ENCODE peak calls at places on chromosomes 7 and 10, in nine cellular contexts. Z is cardiac septum; S is stimulated activated CD4-positive, alpha-beta T cell treated with anti-CD3 and anti-CD28 coated beads, Interleukin-15, amount 100 ng/mL, for 24 hours; R is activated CD4-positive, alpha-beta T cell treated with anti-CD3 and anti-CD28 coated beads for 24 hours; C is transverse colon; U is fibroblast of pulmonary artery; L is erythroblast; F is cardiac fibroblast; W is adrenal gland. I is an unnamed sample.

GRCh38 chr10:83153714-83154113 is 985.6 kb upstream of the GHITM start:
- DNase-seq in S (no peak), Z (no peak), F (no peak), L (no peak), U (no peak), W (no peak), C (no peak), R (no peak), I (peak; percentile 4)

GRCh38 chr10:120181154-120181553 is 275.9 kb upstream of the PLPP4 start:
- DNase-seq in U (no peak), L (no peak), R (no peak), W (no peak), C (no peak), S (no peak), F (no peak), Z (no peak), I (no peak)

GRCh38 chr10:13310518-13311176 is 10.8 kb upstream of the PHYH start:
- DNase-seq in R (no peak), F (no peak), L (no peak), Z (no peak), S (no peak), U (no peak), C (no peak), W (no peak), I (no peak)

GRCh38 chr7:134690016-134690415 is 43.4 kb downstream of the BPGM start:
- DNase-seq in Z (no peak), W (no peak), U (peak; percentile 75), C (no peak), L (peak; percentile 12), S (no peak), R (no peak), F (peak; percentile 85), I (no peak)

GRCh38 chr7:87564290-87564963 is 36.3 kb downstream of the ABCB1 start:
- DNase-seq in S (peak; percentile 23), W (peak; percentile 30), C (peak; percentile 55), L (peak; percentile 42), F (no peak), U (no peak), R (no peak), Z (no peak), I (peak; percentile 55)

GRCh38 chr7:88835147-88835728 is 39.7 kb upstream of the TEX47 start:
- DNase-seq in F (peak; percentile 10), S (no peak), C (no peak), W (no peak), L (peak; percentile 43), R (no peak), Z (no peak), U (peak; percentile 23), I (peak; percentile 43)

GRCh38 chr7:23467731-23468720 is 2.3 kb downstream of the IGF2BP3 start:
- DNase-seq in L (peak; percentile 75), C (peak; percentile 8), U (peak; percentile 70), W (no peak), S (peak; percentile 35), R (no peak), Z (no peak), F (peak; percentile 74), I (no peak)

GRCh38 chr10:29692121-29692539 is 57.4 kb upstream of the SVIL start:
- DNase-seq in R (no peak), W (no peak), Z (no peak), U (peak; percentile 27), L (no peak), S (no peak), C (no peak), F (no peak), I (no peak)

GRCh38 chr7:74454059-74454947 is 597 bp downstream of the GTF2IRD1 start:
- DNase-seq in C (no peak), L (no peak), U (no peak), F (no peak), R (no peak), W (no peak), Z (no peak), S (peak; percentile 36), I (peak; percentile 64)

GRCh38 chr10:93074597-93075368 is 1.1 kb downstream of the CYP26A1 start:
- DNase-seq in F (no peak), L (no peak), W (no peak), U (no peak), R (no peak), Z (peak; percentile 47), C (no peak), S (no peak), I (no peak)

GRCh38 chr10:21174670-21175495 is 277.8 kb upstream of the NEBL start:
- DNase-seq in U (no peak), R (no peak), L (peak; percentile 16), C (no peak), Z (no peak), W (no peak), S (no peak), F (no peak), I (no peak)

GRCh38 chr10:129951251-129951808 is 12.7 kb downstream of the EBF3 start:
- DNase-seq in W (no peak), S (no peak), F (peak; percentile 80), L (no peak), U (peak; percentile 24), C (no peak), R (no peak), Z (peak; percentile 67), I (no peak)

GRCh38 chr7:111855842-111856227 is 293.5 kb upstream of the IMMP2L start:
- DNase-seq in W (no peak), F (peak; percentile 63), S (no peak), L (no peak), Z (no peak), U (peak; percentile 65), C (no peak), R (no peak), I (peak; percentile 57)

GRCh38 chr10:119871881-119872609 is 598 bp downstream of the MCMBP start:
- DNase-seq in Z (peak; percentile 84), L (peak; percentile 55), S (peak; percentile 68), R (peak; percentile 34), W (peak; percentile 43), F (peak; percentile 65), C (peak; percentile 70), U (peak; percentile 73), I (peak; percentile 64)

GRCh38 chr7:115009736-115010435 is 88.0 kb downstream of the MDFIC start:
- DNase-seq in U (peak; percentile 63), Z (no peak), C (peak; percentile 19), L (no peak), W (peak; percentile 32), S (no peak), R (no peak), F (peak; percentile 90), I (no peak)

GRCh38 chr10:54703086-54703485 is 97.9 kb downstream of the PCDH15 start:
- DNase-seq in R (no peak), L (no peak), C (no peak), S (no peak), W (no peak), Z (no peak), F (no peak), U (peak; percentile 3), I (no peak)

GRCh38 chr7:18873674-18874341 is 243.6 kb downstream of the TWIST1 start:
- DNase-seq in U (peak; percentile 37), C (no peak), W (no peak), Z (no peak), F (peak; percentile 48), L (no peak), S (no peak), R (no peak), I (no peak)

GRCh38 chr7:48109848-48110663 is 21.0 kb downstream of the UPP1 start:
- DNase-seq in R (peak; percentile 88), U (peak; percentile 49), F (peak; percentile 40), W (peak; percentile 72), S (peak; percentile 89), L (peak; percentile 71), C (peak; percentile 91), Z (peak; percentile 89), I (peak; percentile 83)